ENCODE peak calls at places on chromosomes 1 and 21, in nine cellular contexts. M, K, W, A, R, V, U, P and L are unnamed samples.

GRCh38 chr1:8603220-8603616 is 214.2 kb downstream of the RERE start:
- DNase-seq in M (no peak), K (no peak), W (no peak), A (no peak), R (no peak), V (no peak), U (no peak), P (peak), L (no peak)

GRCh38 chr1:231528175-231529029 is at the start of gene TSNAX:
- DNase-seq in M (peak), K (peak), W (peak), A (peak), R (peak), V (peak), U (peak), P (peak), L (peak)

GRCh38 chr1:66532798-66533783 is 862 bp upstream of the SGIP1 start:
- DNase-seq in M (no peak), K (no peak), W (no peak), A (no peak), R (peak), V (peak), U (peak), P (peak), L (peak)

GRCh38 chr1:171654705-171655214 is 2.3 kb upstream of the MYOC start:
- DNase-seq in M (no peak), K (no peak), W (no peak), A (no peak), R (no peak), V (no peak), U (no peak), P (no peak), L (no peak)

GRCh38 chr21:24163539-24163938 is 1443.7 kb downstream of the MRPL39 start:
- DNase-seq in M (no peak), K (no peak), W (no peak), A (no peak), R (no peak), V (no peak), U (no peak), P (no peak), L (no peak)

GRCh38 chr1:109261578-109261977 is 12.2 kb downstream of the CELSR2 start:
- DNase-seq in M (no peak), K (no peak), W (no peak), A (no peak), R (no peak), V (no peak), U (no peak), P (no peak), L (no peak)

GRCh38 chr1:67601955-67602354 is 83.0 kb upstream of the GADD45A start:
- DNase-seq in M (no peak), K (no peak), W (no peak), A (no peak), R (no peak), V (no peak), U (no peak), P (no peak), L (no peak)

GRCh38 chr1:157019457-157019856 is 26.1 kb downstream of the ARHGEF11 start:
- DNase-seq in M (no peak), K (no peak), W (no peak), A (no peak), R (no peak), V (no peak), U (no peak), P (no peak), L (no peak)

GRCh38 chr1:111190931-111191451 is 9.5 kb downstream of the DENND2D start:
- DNase-seq in M (no peak), K (no peak), W (no peak), A (peak), R (no peak), V (peak), U (peak), P (peak), L (peak)

GRCh38 chr1:31859044-31859443 is 43.2 kb upstream of the SPOCD1 start:
- DNase-seq in M (no peak), K (no peak), W (no peak), A (no peak), R (no peak), V (no peak), U (no peak), P (no peak), L (no peak)

GRCh38 chr1:31860576-31860975 is 44.8 kb upstream of the SPOCD1 start:
- DNase-seq in M (no peak), K (no peak), W (no peak), A (no peak), R (no peak), V (no peak), U (no peak), P (no peak), L (no peak)

GRCh38 chr1:31862071-31862470 is 46.2 kb upstream of the SPOCD1 start:
- DNase-seq in M (no peak), K (no peak), W (no peak), A (no peak), R (no peak), V (no peak), U (no peak), P (no peak), L (no peak)

GRCh38 chr1:31859719-31860118 is 43.9 kb upstream of the SPOCD1 start:
- DNase-seq in M (no peak), K (no peak), W (no peak), A (no peak), R (no peak), V (no peak), U (no peak), P (no peak), L (no peak)

DNA sequence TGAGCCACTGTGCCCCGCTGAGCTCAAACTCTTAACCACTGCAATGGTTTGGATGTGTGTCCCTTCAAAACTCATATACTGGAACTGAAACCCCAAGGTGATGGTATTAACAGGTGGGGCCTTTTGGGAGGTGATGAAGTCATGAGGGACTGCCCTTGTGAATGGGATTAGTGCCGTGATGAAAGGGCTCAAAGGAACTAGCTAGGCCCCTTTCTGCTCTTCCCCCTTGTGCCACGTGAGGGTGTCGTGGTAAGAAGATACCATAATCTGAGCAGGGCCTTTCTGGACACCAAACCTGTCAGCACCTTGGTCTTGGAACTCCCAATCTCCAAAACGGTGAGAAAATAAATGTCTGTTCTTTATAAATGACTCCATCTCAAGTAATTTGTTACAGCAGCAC is 45.5 kb upstream of the SPOCD1 start:
- DNase-seq in M (no peak), K (no peak), W (no peak), A (no peak), R (no peak), V (no peak), U (no peak), P (no peak), L (no peak)
- TF ChIP-seq CTCF in M (no peak), K (no peak), W (no peak), A (no peak), R (no peak), V (no peak), U (no peak), P (no peak), L (no peak)

GRCh38 chr1:2212167-2212541 is 16.0 kb upstream of the SKI start:
- DNase-seq in M (no peak), K (no peak), W (no peak), A (no peak), R (no peak), V (no peak), U (no peak), P (no peak), L (no peak)

GRCh38 chr1:2210786-2211185 is 16.2 kb upstream of the FAAP20 start:
- DNase-seq in M (no peak), K (no peak), W (no peak), A (no peak), R (peak), V (no peak), U (no peak), P (no peak), L (no peak)

GRCh38 chr1:2209400-2210083 is 15.0 kb upstream of the FAAP20 start:
- DNase-seq in M (no peak), K (no peak), W (no peak), A (no peak), R (peak), V (no peak), U (no peak), P (no peak), L (no peak)

GRCh38 chr1:2208309-2209239 is 14.0 kb upstream of the FAAP20 start:
- DNase-seq in M (peak), K (peak), W (peak), A (peak), R (peak), V (peak), U (peak), P (peak), L (peak)

DNA sequence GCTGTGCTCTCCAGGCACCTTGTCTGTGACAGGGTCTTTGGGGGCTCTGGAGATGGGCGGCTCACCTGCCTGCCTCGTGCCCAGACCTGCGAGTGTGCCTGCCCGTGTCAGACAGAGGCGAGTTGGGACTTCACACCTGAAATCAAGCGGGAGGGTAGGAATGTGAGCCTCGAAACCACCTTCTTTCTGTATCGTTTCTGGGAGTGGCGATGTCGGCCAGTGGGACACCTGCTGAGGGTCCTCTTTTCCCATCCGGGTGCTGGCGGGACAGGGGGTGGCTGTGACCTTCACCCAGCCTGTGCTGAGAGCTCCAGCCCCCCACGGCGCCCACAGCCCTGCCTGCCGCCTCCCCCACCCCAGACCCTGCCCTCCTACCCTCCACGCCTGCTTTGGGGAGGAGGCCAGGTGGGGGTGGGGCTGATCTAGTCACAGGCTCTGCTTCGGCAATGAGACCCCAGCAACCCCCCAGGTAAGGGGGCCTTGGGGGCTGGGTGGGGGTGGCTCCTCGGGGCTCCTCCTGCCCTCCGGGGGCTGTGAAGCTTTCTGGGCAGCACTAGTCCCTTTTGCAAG is 15.6 kb upstream of the FAAP20 start:
- DNase-seq in M (no peak), K (no peak), W (no peak), A (no peak), R (peak), V (no peak), U (no peak), P (no peak), L (no peak)
- H3K27ac ChIP-seq in M (peak), K (peak), W (peak), A (no peak), R (peak), V (peak), U (peak), P (peak), L (no peak)

DNA sequence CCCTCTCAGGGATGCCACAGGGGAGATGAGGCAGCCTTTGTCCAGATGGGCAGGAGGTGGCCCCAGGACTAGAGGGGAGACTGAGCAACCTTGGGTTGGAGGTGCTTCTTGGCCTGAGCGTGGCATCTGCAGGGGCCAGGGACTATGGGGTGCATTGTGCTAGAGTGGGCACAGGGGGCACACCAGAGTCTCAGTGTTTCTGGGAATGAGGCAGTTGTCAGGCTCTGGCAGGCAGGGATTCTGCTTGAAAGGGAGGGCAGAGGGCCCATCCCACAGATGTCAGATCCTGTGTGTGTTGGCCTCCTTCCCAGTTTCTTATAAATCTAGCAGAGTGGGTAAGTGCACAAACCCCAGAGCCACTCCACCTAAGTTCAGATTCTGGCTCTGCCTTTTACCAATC is 13.7 kb downstream of the LGR6 start:
- DNase-seq in M (no peak), K (no peak), W (no peak), A (no peak), R (no peak), V (peak), U (no peak), P (peak), L (peak)
- TF ChIP-seq CTCF in M (peak), K (no peak), W (no peak), A (no peak), R (no peak), V (peak), U (no peak), P (peak), L (peak)

DNA sequence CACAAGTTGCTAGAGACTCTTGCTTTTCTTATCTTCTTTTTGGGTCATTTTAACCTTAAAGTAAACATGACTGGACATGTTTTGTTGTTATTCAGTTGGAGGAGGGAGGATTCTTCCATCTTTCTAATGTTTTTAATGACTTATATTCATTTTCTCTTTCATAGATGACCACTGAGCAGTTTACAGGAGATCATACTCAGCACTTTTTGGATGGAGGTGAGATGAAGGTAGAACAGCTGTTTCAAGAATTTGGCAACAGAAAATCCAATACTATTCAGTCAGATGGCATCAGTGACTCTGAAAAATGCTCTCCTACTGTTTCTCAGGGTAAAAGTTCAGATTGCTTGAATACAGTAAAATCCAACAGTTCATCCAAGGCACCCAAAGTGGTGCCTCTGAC is 11.9 kb downstream of the DYRK3 start:
- DNase-seq in M (no peak), K (no peak), W (no peak), A (no peak), R (no peak), V (no peak), U (no peak), P (no peak), L (no peak)
- H3K27ac ChIP-seq in M (no peak), K (no peak), W (no peak), A (no peak), R (no peak), V (no peak), U (no peak), P (no peak), L (no peak)

DNA sequence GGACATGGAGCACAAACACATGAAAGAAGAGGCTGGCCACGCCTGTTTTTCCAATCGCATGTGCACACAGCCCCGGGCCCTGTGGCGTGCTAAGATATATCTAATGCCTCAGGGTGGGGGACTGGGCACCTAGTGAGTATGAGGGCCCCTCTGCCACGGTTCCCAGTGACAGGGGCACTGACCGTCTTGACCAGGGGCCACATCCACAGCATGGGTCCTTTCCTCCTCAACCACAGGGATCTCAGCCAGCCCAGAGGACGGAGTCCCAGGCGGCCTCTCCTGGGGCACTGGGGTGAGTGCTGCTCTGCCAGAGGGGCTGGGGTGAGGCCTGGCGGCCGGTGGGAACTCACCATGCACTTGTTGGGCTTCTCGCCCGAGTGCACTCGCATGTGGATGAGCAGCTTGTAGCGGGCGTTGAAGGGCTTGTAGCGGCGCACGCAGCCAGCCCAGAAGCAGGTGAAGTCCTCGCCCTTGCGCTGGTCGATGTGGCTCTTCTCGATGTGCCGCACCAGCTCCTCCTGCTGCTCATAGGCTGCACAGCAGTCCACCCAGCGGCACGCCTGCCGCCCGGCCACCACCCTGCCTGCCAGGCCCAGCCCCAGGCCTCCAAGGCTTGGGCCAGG is 134.7 kb downstream of the DMRTB1 start:
- DNase-seq in M (no peak), K (no peak), W (peak), A (no peak), R (peak), V (no peak), U (peak), P (peak), L (no peak)
- TF ChIP-seq CTCF in M (no peak), K (peak), W (no peak), A (peak), R (peak), V (no peak), U (no peak), P (peak), L (peak)

DNA sequence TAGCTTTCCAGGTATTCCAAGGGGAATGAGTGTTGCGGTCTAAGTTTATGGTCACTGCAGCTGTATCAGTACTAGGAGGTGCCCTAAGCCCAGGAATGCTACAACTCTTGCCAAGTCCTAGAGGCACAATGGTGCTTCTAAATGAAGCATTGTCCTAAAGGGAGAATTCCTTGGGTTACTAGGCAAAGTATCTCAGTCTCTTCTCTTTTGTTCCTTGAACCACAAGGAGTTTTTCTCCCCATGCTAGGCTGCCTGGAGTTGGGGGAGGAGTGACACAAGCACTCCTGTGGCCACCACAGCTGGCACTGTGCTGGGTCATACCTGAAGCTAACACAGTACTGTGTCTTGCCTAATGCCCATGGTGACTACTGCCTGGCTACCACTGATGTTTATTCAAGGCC is 50.7 kb downstream of the KMO start:
- DNase-seq in M (peak), K (no peak), W (no peak), A (no peak), R (no peak), V (no peak), U (no peak), P (no peak), L (no peak)
- H3K27ac ChIP-seq in M (peak), K (no peak), W (no peak), A (no peak), R (no peak), V (no peak), U (no peak), P (no peak), L (no peak)